ENCODE peak calls at places on chromosomes 12 and 14, in ten cellular contexts. One of them, this sample, is unnamed.

GRCh38 chr12:123271182-123271491 is 519 bp downstream of the CDK2AP1 start:
- DNase-seq in fibroblast of lung: peak; percentile 46
- DNase-seq in Ammon's horn: no peak
- DNase-seq in stomach: peak; percentile 78
- DNase-seq in HCEC 1CT: peak; percentile 69
- DNase-seq in cardiac muscle cell: peak; percentile 69
- DNase-seq in lower lobe of right lung: peak; percentile 84
- DNase-seq in heart right ventricle: peak; percentile 79
- DNase-seq in SW480: peak; percentile 64
- DNase-seq in cerebellar cortex: peak; percentile 55
- DNase-seq in this sample: peak; percentile 85

GRCh38 chr14:25094171-25094907 is 44.4 kb upstream of the STXBP6 start:
- DNase-seq in stomach: no peak
- DNase-seq in cerebellar cortex: no peak
- DNase-seq in heart right ventricle: no peak
- DNase-seq in fibroblast of lung: peak; percentile 27
- DNase-seq in Ammon's horn: no peak
- DNase-seq in lower lobe of right lung: no peak
- DNase-seq in HCEC 1CT: no peak
- DNase-seq in SW480: no peak
- DNase-seq in cardiac muscle cell: no peak
- DNase-seq in this sample: no peak

GRCh38 chr14:100285021-100285912 is 21.0 kb downstream of the SLC25A29 start:
- DNase-seq in fibroblast of lung: peak; percentile 43
- DNase-seq in heart right ventricle: peak; percentile 82
- DNase-seq in Ammon's horn: no peak
- DNase-seq in stomach: peak; percentile 76
- DNase-seq in SW480: peak; percentile 83
- DNase-seq in lower lobe of right lung: peak; percentile 80
- DNase-seq in HCEC 1CT: peak; percentile 20
- DNase-seq in cardiac muscle cell: peak; percentile 64
- DNase-seq in cerebellar cortex: peak; percentile 37
- DNase-seq in this sample: peak; percentile 84

GRCh38 chr12:123948401-123949117 is 24.1 kb downstream of the CCDC92 start:
- DNase-seq in stomach: no peak
- DNase-seq in heart right ventricle: no peak
- DNase-seq in fibroblast of lung: peak; percentile 23
- DNase-seq in SW480: no peak
- DNase-seq in cardiac muscle cell: no peak
- DNase-seq in Ammon's horn: peak; percentile 52
- DNase-seq in cerebellar cortex: peak; percentile 37
- DNase-seq in HCEC 1CT: no peak
- DNase-seq in lower lobe of right lung: no peak
- DNase-seq in this sample: no peak

GRCh38 chr14:99986416-99986815 is 78.8 kb upstream of the EVL start:
- DNase-seq in stomach: no peak
- DNase-seq in cerebellar cortex: peak; percentile 44
- DNase-seq in lower lobe of right lung: no peak
- DNase-seq in HCEC 1CT: peak; percentile 51
- DNase-seq in cardiac muscle cell: no peak
- DNase-seq in Ammon's horn: no peak
- DNase-seq in heart right ventricle: no peak
- DNase-seq in SW480: no peak
- DNase-seq in fibroblast of lung: no peak
- DNase-seq in this sample: no peak

GRCh38 chr14:49220492-49220891 is 365.7 kb downstream of the RPS29 start:
- DNase-seq in lower lobe of right lung: no peak
- DNase-seq in Ammon's horn: no peak
- DNase-seq in SW480: no peak
- DNase-seq in fibroblast of lung: peak; percentile 8
- DNase-seq in heart right ventricle: no peak
- DNase-seq in HCEC 1CT: no peak
- DNase-seq in cardiac muscle cell: no peak
- DNase-seq in stomach: no peak
- DNase-seq in cerebellar cortex: peak; percentile 24
- DNase-seq in this sample: no peak

GRCh38 chr12:26340649-26341048 is 145.3 kb downstream of the SSPN start:
- DNase-seq in cardiac muscle cell: peak; percentile 20
- DNase-seq in fibroblast of lung: no peak
- DNase-seq in lower lobe of right lung: peak; percentile 77
- DNase-seq in heart right ventricle: no peak
- DNase-seq in stomach: no peak
- DNase-seq in Ammon's horn: peak; percentile 75
- DNase-seq in cerebellar cortex: no peak
- DNase-seq in HCEC 1CT: no peak
- DNase-seq in SW480: no peak
- DNase-seq in this sample: no peak

GRCh38 chr12:72282721-72283120 is 10.6 kb downstream of the TRHDE start:
- DNase-seq in cardiac muscle cell: peak; percentile 13
- DNase-seq in fibroblast of lung: peak; percentile 56
- DNase-seq in HCEC 1CT: no peak
- DNase-seq in cerebellar cortex: peak; percentile 62
- DNase-seq in heart right ventricle: no peak
- DNase-seq in lower lobe of right lung: no peak
- DNase-seq in SW480: no peak
- DNase-seq in Ammon's horn: peak; percentile 53
- DNase-seq in stomach: no peak
- DNase-seq in this sample: no peak

GRCh38 chr12:80895240-80895639 is 42.5 kb downstream of the LIN7A start:
- DNase-seq in stomach: no peak
- DNase-seq in cerebellar cortex: no peak
- DNase-seq in fibroblast of lung: no peak
- DNase-seq in HCEC 1CT: no peak
- DNase-seq in SW480: no peak
- DNase-seq in heart right ventricle: no peak
- DNase-seq in Ammon's horn: no peak
- DNase-seq in cardiac muscle cell: no peak
- DNase-seq in lower lobe of right lung: no peak
- DNase-seq in this sample: no peak

GRCh38 chr14:69586420-69586819 is 11.7 kb upstream of the CCDC177 start:
- DNase-seq in HCEC 1CT: no peak
- DNase-seq in heart right ventricle: no peak
- DNase-seq in lower lobe of right lung: no peak
- DNase-seq in cardiac muscle cell: peak; percentile 25
- DNase-seq in cerebellar cortex: no peak
- DNase-seq in fibroblast of lung: no peak
- DNase-seq in stomach: no peak
- DNase-seq in SW480: no peak
- DNase-seq in Ammon's horn: no peak
- DNase-seq in this sample: no peak

GRCh38 chr12:47742253-47742825 is 16.3 kb downstream of the RAPGEF3 start:
- DNase-seq in stomach: peak; percentile 70
- DNase-seq in cardiac muscle cell: peak; percentile 38
- DNase-seq in cerebellar cortex: peak; percentile 42
- DNase-seq in fibroblast of lung: no peak
- DNase-seq in heart right ventricle: peak; percentile 63
- DNase-seq in SW480: peak; percentile 49
- DNase-seq in lower lobe of right lung: peak; percentile 74
- DNase-seq in HCEC 1CT: no peak
- DNase-seq in Ammon's horn: no peak
- DNase-seq in this sample: peak; percentile 73

GRCh38 chr12:41189395-41190251 is 1.5 kb downstream of the PDZRN4 start:
- DNase-seq in heart right ventricle: no peak
- DNase-seq in cerebellar cortex: peak; percentile 11
- DNase-seq in fibroblast of lung: no peak
- DNase-seq in lower lobe of right lung: no peak
- DNase-seq in stomach: no peak
- DNase-seq in Ammon's horn: peak; percentile 33
- DNase-seq in SW480: no peak
- DNase-seq in HCEC 1CT: no peak
- DNase-seq in cardiac muscle cell: peak; percentile 2
- DNase-seq in this sample: no peak

GRCh38 chr12:122980192-122981035 is at the start of gene ARL6IP4:
- DNase-seq in HCEC 1CT: peak; percentile 69
- DNase-seq in lower lobe of right lung: peak; percentile 83
- DNase-seq in heart right ventricle: peak; percentile 72
- DNase-seq in cardiac muscle cell: peak; percentile 76
- DNase-seq in SW480: peak; percentile 43
- DNase-seq in stomach: peak; percentile 70
- DNase-seq in Ammon's horn: peak; percentile 71
- DNase-seq in cerebellar cortex: peak; percentile 57
- DNase-seq in fibroblast of lung: peak; percentile 64
- DNase-seq in this sample: peak; percentile 81